ENCODE peak calls at places on chromosomes 5 and 9, in eight cellular contexts. B is GM12865; T is spleen; O is CD8-positive, alpha-beta memory T cell; E is HFF-Myc; Y is astrocyte; F is CD4-positive, alpha-beta memory T cell; I is NT2/D1. N is an unnamed sample.

GRCh38 chr9:16708638-16709435 is 161.6 kb downstream of the BNC2 start:
- DNase-seq in B (no peak), T (no peak), O (no peak), E (no peak), Y (peak; percentile 97), F (no peak), I (peak; percentile 54), N (no peak)

GRCh38 chr9:129889936-129890717 is 54.9 kb downstream of the USP20 start:
- DNase-seq in B (peak; percentile 89), T (peak; percentile 90), O (peak; percentile 52), E (no peak), Y (no peak), F (peak; percentile 69), I (peak; percentile 86), N (no peak)

GRCh38 chr9:2677927-2678889 is 39.1 kb upstream of the KCNV2 start:
- DNase-seq in B (no peak), T (no peak), O (no peak), E (no peak), Y (no peak), F (no peak), I (no peak), N (no peak)

GRCh38 chr9:128732576-128732975 is 8.6 kb upstream of the ZDHHC12 start:
- DNase-seq in B (no peak), T (no peak), O (no peak), E (no peak), Y (no peak), F (no peak), I (no peak), N (no peak)

GRCh38 chr5:177600458-177601018 is 606 bp downstream of the B4GALT7 start:
- DNase-seq in B (peak; percentile 36), T (no peak), O (no peak), E (no peak), Y (peak; percentile 41), F (no peak), I (no peak), N (peak; percentile 30)

GRCh38 chr9:7858166-7858565 is 58.6 kb upstream of the DMAC1 start:
- DNase-seq in B (no peak), T (no peak), O (no peak), E (no peak), Y (no peak), F (no peak), I (no peak), N (no peak)

GRCh38 chr5:143182901-143183820 is 220.3 kb downstream of the NR3C1 start:
- DNase-seq in B (peak; percentile 92), T (no peak), O (no peak), E (no peak), Y (peak; percentile 73), F (peak; percentile 37), I (no peak), N (peak; percentile 91)

GRCh38 chr9:22244141-22245011 is 202.2 kb upstream of the DMRTA1 start:
- DNase-seq in B (peak; percentile 48), T (peak; percentile 71), O (no peak), E (peak; percentile 33), Y (peak; percentile 49), F (peak; percentile 16), I (peak; percentile 44), N (peak; percentile 81)

GRCh38 chr5:135871268-135871895 is 24.3 kb downstream of the IL9 start:
- DNase-seq in B (no peak), T (peak; percentile 64), O (no peak), E (no peak), Y (no peak), F (no peak), I (no peak), N (no peak)

GRCh38 chr9:113988951-113989780 is 88.9 kb downstream of the AMBP start:
- DNase-seq in B (no peak), T (no peak), O (no peak), E (no peak), Y (no peak), F (no peak), I (no peak), N (no peak)
- H3K4me3 ChIP-seq in B (no peak overlapping the region), T (no peak overlapping the region), O (no peak overlapping the region), E (no peak overlapping the region), Y (no peak overlapping the region), F (no peak overlapping the region), I (no peak overlapping the region), N (no peak overlapping the region)

GRCh38 chr5:5589857-5590256 is 167.4 kb downstream of the ICE1 start:
- DNase-seq in B (no peak), T (no peak), O (no peak), E (no peak), Y (no peak), F (no peak), I (no peak), N (no peak)

GRCh38 chr5:5593391-5593790 is 170.9 kb downstream of the ICE1 start:
- DNase-seq in B (no peak), T (no peak), O (no peak), E (no peak), Y (no peak), F (no peak), I (no peak), N (no peak)

GRCh38 chr5:5589146-5589826 is 166.8 kb downstream of the ICE1 start:
- DNase-seq in B (no peak), T (no peak), O (no peak), E (no peak), Y (no peak), F (no peak), I (no peak), N (no peak)

GRCh38 chr5:5591567-5591966 is 169.1 kb downstream of the ICE1 start:
- DNase-seq in B (no peak), T (no peak), O (no peak), E (no peak), Y (no peak), F (no peak), I (no peak), N (no peak)

DNA sequence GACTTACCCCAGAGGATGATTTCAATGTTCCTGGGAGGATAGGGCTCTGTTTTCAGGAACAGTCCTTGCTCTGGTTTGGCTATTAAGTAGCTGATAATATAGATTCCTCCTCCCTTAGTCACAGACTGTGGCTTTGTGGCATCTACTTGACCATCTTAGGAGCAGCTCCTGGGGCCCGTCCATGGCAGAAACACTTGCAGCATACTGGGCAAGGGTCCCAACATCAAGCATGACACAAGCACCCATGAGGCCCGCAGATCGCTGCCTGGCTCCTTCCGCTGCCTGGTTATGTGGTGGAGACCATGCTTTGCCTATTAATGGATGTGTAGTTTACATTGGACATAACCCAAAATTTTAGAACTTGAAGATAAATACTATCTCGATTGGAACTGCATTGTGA is 170.1 kb downstream of the ICE1 start:
- DNase-seq in B (no peak), T (no peak), O (no peak), E (no peak), Y (no peak), F (no peak), I (no peak), N (no peak)
- H3K4me3 ChIP-seq in B (no peak overlapping the region), T (no peak overlapping the region), O (no peak overlapping the region), E (no peak overlapping the region), Y (no peak overlapping the region), F (no peak overlapping the region), I (no peak overlapping the region), N (no peak overlapping the region)

GRCh38 chr5:150489358-150490295 is 18.3 kb upstream of the NDST1 start:
- DNase-seq in B (peak; percentile 87), T (peak; percentile 89), O (no peak), E (no peak), Y (peak; percentile 62), F (no peak), I (no peak), N (no peak)

GRCh38 chr5:150490754-150491153 is 17.2 kb upstream of the NDST1 start:
- DNase-seq in B (no peak), T (no peak), O (no peak), E (no peak), Y (no peak), F (no peak), I (no peak), N (no peak)

GRCh38 chr5:150491876-150492275 is 16.1 kb upstream of the NDST1 start:
- DNase-seq in B (no peak), T (no peak), O (no peak), E (no peak), Y (no peak), F (no peak), I (no peak), N (no peak)

GRCh38 chr5:150488519-150489357 is 19.2 kb upstream of the NDST1 start:
- DNase-seq in B (peak; percentile 29), T (no peak), O (no peak), E (no peak), Y (peak; percentile 73), F (no peak), I (no peak), N (peak; percentile 75)

GRCh38 chr5:150490296-150490669 is 17.6 kb upstream of the NDST1 start:
- DNase-seq in B (no peak), T (no peak), O (no peak), E (no peak), Y (no peak), F (no peak), I (no peak), N (no peak)
- H3K4me3 ChIP-seq in B (no peak overlapping the region), T (no peak overlapping the region), O (no peak overlapping the region), E (no peak overlapping the region), Y (peak overlapping the region; percentile 11), F (no peak overlapping the region), I (no peak overlapping the region), N (no peak overlapping the region)

GRCh38 chr5:270340-270739 is 1.1 kb upstream of the PDCD6 start:
- DNase-seq in B (no peak), T (peak; percentile 87), O (no peak), E (no peak), Y (no peak), F (no peak), I (no peak), N (no peak)
- H3K4me3 ChIP-seq in B (peak overlapping the region; percentile 65), T (no peak overlapping the region), O (no peak overlapping the region), E (peak overlapping the region; percentile 67), Y (no peak overlapping the region), F (no peak overlapping the region), I (no peak overlapping the region), N (no peak overlapping the region)

DNA sequence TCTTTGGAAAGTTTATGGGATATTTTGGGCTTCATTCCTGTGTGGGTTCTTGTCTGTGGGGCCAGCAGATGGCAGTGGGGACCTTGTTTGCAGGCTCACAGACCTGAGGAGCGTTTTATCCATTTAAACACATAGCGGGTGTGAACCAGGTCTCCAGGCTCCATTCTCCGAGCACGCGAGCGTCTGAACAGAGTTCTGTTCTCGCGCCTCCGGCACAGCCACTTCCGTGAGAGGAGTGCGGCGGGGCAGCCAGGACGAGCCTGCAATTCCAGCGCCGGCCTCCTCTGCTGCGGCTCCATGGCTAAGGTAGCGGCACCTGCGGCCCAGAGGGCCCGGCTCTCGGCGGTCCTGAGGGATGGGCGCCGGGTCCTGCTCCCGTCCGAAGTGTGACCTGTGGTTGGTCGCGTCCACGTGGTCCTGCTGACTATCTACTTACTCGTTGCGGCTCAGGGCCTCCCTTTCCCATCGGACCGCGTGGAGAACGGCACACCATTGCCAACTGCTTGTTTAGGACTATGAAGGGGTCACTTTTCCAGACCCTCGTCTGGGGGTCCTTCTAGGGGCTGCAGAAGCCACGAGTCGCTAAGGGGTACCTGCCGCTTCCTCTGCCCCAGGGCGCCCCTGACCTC is 7.3 kb downstream of the NRARP start:
- DNase-seq in B (peak; percentile 35), T (no peak), O (no peak), E (no peak), Y (no peak), F (peak; percentile 20), I (no peak), N (peak; percentile 58)
- H3K4me3 ChIP-seq in B (no peak overlapping the region), T (no peak overlapping the region), O (peak overlapping the region; percentile 34), E (no peak overlapping the region), Y (peak overlapping the region; percentile 5), F (no peak overlapping the region), I (peak overlapping the region; percentile 39), N (no peak overlapping the region)

N was measured in fibroblast of pulmonary artery.